ENCODE peak calls at places on chromosomes 2 and 18, in four cellular contexts. B is K562, A is H1, P is HepG2. C is an unnamed sample.

GRCh38 chr2:115400940-115401339 is 958.5 kb downstream of the DPP10 start:
- DNase-seq in B (no peak), A (no peak), P (no peak), C (no peak)

GRCh38 chr2:177482195-177482594 is 89.6 kb downstream of the AGPS start:
- DNase-seq in B (no peak), A (no peak), P (no peak), C (no peak)

GRCh38 chr2:10305715-10306114 is 3.0 kb downstream of the HPCAL1 start:
- DNase-seq in B (no peak), A (no peak), P (peak), C (no peak)

GRCh38 chr2:240622631-240623235 is 2.5 kb upstream of the GPR35 start:
- DNase-seq in B (no peak), A (no peak), P (no peak), C (no peak)

GRCh38 chr2:103361712-103362111 is 599.9 kb downstream of the TMEM182 start:
- DNase-seq in B (peak), A (no peak), P (no peak), C (no peak)

GRCh38 chr2:236348279-236348678 is 84.1 kb upstream of the ASB18 start:
- DNase-seq in B (no peak), A (no peak), P (no peak), C (no peak)

GRCh38 chr2:215728504-215729065 is 284.8 kb downstream of the MREG start:
- DNase-seq in B (no peak), A (no peak), P (peak), C (peak)

GRCh38 chr2:113281920-113282746 is 3.4 kb upstream of the PAX8 start:
- DNase-seq in B (no peak), A (no peak), P (peak), C (no peak)

GRCh38 chr2:238653436-238654109 is 194.3 kb upstream of the TWIST2 start:
- DNase-seq in B (no peak), A (no peak), P (no peak), C (no peak)

GRCh38 chr2:239593965-239594771 is 193.3 kb upstream of the HDAC4 start:
- DNase-seq in B (no peak), A (no peak), P (no peak), C (no peak)

GRCh38 chr2:54772531-54772930 is 49.1 kb downstream of the EML6 start:
- DNase-seq in B (no peak), A (no peak), P (no peak), C (no peak)

GRCh38 chr18:31760695-31761094 is at the start of gene SLC25A52:
- DNase-seq in B (peak), A (no peak), P (no peak), C (no peak)

GRCh38 chr2:241555711-241556110 is 2.8 kb upstream of the BOK start:
- DNase-seq in B (no peak), A (no peak), P (no peak), C (no peak)

GRCh38 chr18:56888978-56889377 is 237.8 kb downstream of the WDR7 start:
- DNase-seq in B (no peak), A (no peak), P (no peak), C (no peak)
- H2AFZ ChIP-seq in B (no peak), A (no peak), P (no peak), C (no peak)

GRCh38 chr2:212488611-212489010 is 50.0 kb downstream of the ERBB4 start:
- DNase-seq in B (no peak), A (no peak), P (no peak), C (no peak)
- TF ChIP-seq SP1 in B (no peak), A (no peak), P (no peak), C (no peak)

GRCh38 chr18:79934311-79935097 is 16.9 kb downstream of the SLC66A2 start:
- DNase-seq in B (peak), A (no peak), P (peak), C (no peak)

GRCh38 chr18:79935499-79935898 is 16.0 kb downstream of the SLC66A2 start:
- DNase-seq in B (no peak), A (no peak), P (no peak), C (no peak)

GRCh38 chr18:79935098-79935480 is 16.4 kb downstream of the SLC66A2 start:
- DNase-seq in B (no peak), A (no peak), P (no peak), C (no peak)

GRCh38 chr18:79932907-79933306 is 18.5 kb downstream of the SLC66A2 start:
- DNase-seq in B (no peak), A (no peak), P (no peak), C (no peak)

GRCh38 chr18:79933765-79934164 is 17.7 kb downstream of the SLC66A2 start:
- DNase-seq in B (no peak), A (no peak), P (peak), C (no peak)
- TF ChIP-seq BRCA1 in B (no peak), A (no peak), P (no peak), C (no peak)

GRCh38 chr2:30690126-30690561 is 117.1 kb downstream of the CAPN13 start:
- DNase-seq in B (no peak), A (no peak), P (no peak), C (no peak)
- H2AFZ ChIP-seq in B (no peak), A (no peak), P (no peak), C (no peak)

GRCh38 chr18:50286391-50287027 is 983 bp downstream of the CXXC1 start:
- DNase-seq in B (peak), A (no peak), P (no peak), C (no peak)
- TF ChIP-seq SP1 in B (no peak), A (no peak), P (no peak), C (no peak)